ENCODE peak calls at places on chromosomes 1 and 21, in five cellular contexts. One of them, this sample, is unnamed.

GRCh38 chr1:17439250-17440073 is at the start of gene RCC2:
- DNase-seq in A549: peak
- DNase-seq in K562: peak
- DNase-seq in H1: no peak
- DNase-seq in HepG2: peak
- DNase-seq in this sample: peak

GRCh38 chr21:14712121-14712520 is 166.0 kb upstream of the SAMSN1 start:
- DNase-seq in A549: no peak
- DNase-seq in K562: no peak
- DNase-seq in H1: no peak
- DNase-seq in HepG2: no peak
- DNase-seq in this sample: peak

GRCh38 chr1:41650176-41650519 is 165.7 kb upstream of the EDN2 start:
- DNase-seq in A549: no peak
- DNase-seq in K562: no peak
- DNase-seq in H1: no peak
- DNase-seq in HepG2: no peak
- DNase-seq in this sample: no peak

GRCh38 chr1:30765610-30766434 is 8.2 kb upstream of the LAPTM5 start:
- DNase-seq in A549: no peak
- DNase-seq in K562: peak
- DNase-seq in H1: no peak
- DNase-seq in HepG2: no peak
- DNase-seq in this sample: no peak

GRCh38 chr1:200883118-200883517 is 10.3 kb downstream of the GPR25 start:
- DNase-seq in A549: no peak
- DNase-seq in K562: no peak
- DNase-seq in H1: no peak
- DNase-seq in HepG2: no peak
- DNase-seq in this sample: no peak

GRCh38 chr21:42375141-42375905 is 9.0 kb upstream of the TFF1 start:
- DNase-seq in A549: no peak
- DNase-seq in K562: no peak
- DNase-seq in H1: no peak
- DNase-seq in HepG2: no peak
- DNase-seq in this sample: no peak

GRCh38 chr1:54887665-54888071 is 673 bp upstream of the DHCR24 start:
- DNase-seq in A549: no peak
- DNase-seq in K562: no peak
- DNase-seq in H1: no peak
- DNase-seq in HepG2: no peak
- DNase-seq in this sample: no peak

GRCh38 chr1:210448293-210448892 is 119.7 kb downstream of the HHAT start:
- DNase-seq in A549: peak
- DNase-seq in K562: peak
- DNase-seq in H1: no peak
- DNase-seq in HepG2: peak
- DNase-seq in this sample: peak

GRCh38 chr1:97820470-97821188 is 100.2 kb downstream of the DPYD start:
- DNase-seq in A549: no peak
- DNase-seq in K562: no peak
- DNase-seq in H1: no peak
- DNase-seq in HepG2: peak
- DNase-seq in this sample: peak

GRCh38 chr1:16014509-16015482 is 3.0 kb downstream of the HSPB7 start:
- DNase-seq in A549: no peak
- DNase-seq in K562: peak
- DNase-seq in H1: no peak
- DNase-seq in HepG2: no peak
- DNase-seq in this sample: no peak

GRCh38 chr1:198969981-198970380 is 331.1 kb downstream of the PTPRC start:
- DNase-seq in A549: no peak
- DNase-seq in K562: no peak
- DNase-seq in H1: no peak
- DNase-seq in HepG2: no peak
- DNase-seq in this sample: no peak

GRCh38 chr1:181131255-181131901 is 42.9 kb downstream of the IER5 start:
- DNase-seq in A549: no peak
- DNase-seq in K562: no peak
- DNase-seq in H1: no peak
- DNase-seq in HepG2: no peak
- DNase-seq in this sample: no peak

GRCh38 chr1:214520544-214521165 is 30.7 kb downstream of the PTPN14 start:
- DNase-seq in A549: no peak
- DNase-seq in K562: no peak
- DNase-seq in H1: no peak
- DNase-seq in HepG2: no peak
- DNase-seq in this sample: no peak

GRCh38 chr1:214524824-214525223 is 26.6 kb downstream of the PTPN14 start:
- DNase-seq in A549: no peak
- DNase-seq in K562: no peak
- DNase-seq in H1: no peak
- DNase-seq in HepG2: no peak
- DNase-seq in this sample: no peak

GRCh38 chr1:214523124-214523824 is 28.1 kb downstream of the PTPN14 start:
- DNase-seq in A549: no peak
- DNase-seq in K562: no peak
- DNase-seq in H1: no peak
- DNase-seq in HepG2: peak
- DNase-seq in this sample: no peak

DNA sequence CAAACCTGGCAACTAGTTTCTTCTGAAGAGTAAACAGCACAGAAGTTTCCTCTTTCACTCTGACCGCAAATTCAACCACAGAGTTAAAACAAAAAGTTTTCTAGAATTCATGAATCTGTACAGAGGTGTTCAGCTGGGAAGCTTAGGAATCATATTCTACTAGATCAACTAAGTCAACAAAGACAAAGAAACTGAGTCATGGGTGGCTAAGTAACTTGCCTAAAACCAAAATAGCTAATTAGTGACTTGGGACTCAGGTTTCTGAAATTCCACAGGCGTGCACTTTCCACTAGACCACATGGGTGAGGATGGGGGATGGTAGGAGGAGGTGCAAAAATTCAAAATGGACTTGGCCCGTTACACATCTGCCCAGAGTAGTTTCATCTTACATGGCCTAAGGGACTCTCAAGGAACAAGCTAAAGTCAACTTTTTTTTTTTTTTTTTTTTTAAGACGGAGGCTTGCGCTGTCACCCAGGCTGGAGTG is 25.8 kb downstream of the PTPN14 start:
- DNase-seq in A549: no peak
- DNase-seq in K562: no peak
- DNase-seq in H1: no peak
- DNase-seq in HepG2: no peak
- DNase-seq in this sample: no peak
- H3K4me2 ChIP-seq in A549: peak
- H3K4me2 ChIP-seq in K562: no peak
- H3K4me2 ChIP-seq in H1: no peak
- H3K4me2 ChIP-seq in HepG2: no peak
- H3K4me2 ChIP-seq in this sample: no peak

DNA sequence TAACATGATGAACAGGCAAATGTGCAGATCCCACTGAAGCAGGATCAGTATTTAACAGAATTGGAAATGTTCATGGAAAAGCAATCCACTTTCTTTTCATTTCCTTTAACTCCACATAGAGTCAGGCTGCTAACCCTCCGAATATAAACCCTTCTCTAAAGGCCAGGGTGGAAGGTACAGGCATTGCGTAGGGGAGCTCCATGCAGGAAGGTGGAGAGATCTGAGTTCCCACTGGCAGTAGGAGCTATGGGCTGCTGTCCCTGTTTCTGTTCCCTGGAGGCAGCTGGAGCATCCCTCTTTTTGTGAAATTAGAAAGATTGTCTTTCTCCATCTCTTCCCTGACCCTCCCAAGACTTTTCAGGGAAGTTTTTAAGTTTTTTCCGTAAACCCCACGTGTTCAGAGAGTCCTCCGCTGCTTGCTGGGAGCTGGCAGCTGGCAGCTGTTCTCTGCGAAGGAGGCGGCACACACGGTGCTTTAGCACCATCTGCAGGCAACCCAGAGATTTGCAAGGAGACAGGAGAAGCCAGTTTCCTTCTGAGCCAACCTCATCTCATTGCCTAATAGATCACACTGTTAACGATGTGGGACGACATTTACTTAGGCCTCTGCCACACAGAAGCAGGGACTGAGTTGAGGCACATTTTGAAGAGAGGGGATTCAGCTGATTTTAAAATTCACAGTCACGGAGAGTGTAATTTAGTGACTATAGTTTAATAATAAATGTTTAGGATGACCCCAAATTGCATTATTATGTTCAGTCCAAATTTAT is 55.4 kb upstream of the HOOK1 start:
- DNase-seq in A549: peak
- DNase-seq in K562: peak
- DNase-seq in H1: peak
- DNase-seq in HepG2: peak
- DNase-seq in this sample: peak
- TF ChIP-seq POLR2A in A549: no peak
- TF ChIP-seq POLR2A in K562: no peak
- TF ChIP-seq POLR2A in H1: no peak
- TF ChIP-seq POLR2A in HepG2: no peak
- TF ChIP-seq POLR2A in this sample: no peak

DNA sequence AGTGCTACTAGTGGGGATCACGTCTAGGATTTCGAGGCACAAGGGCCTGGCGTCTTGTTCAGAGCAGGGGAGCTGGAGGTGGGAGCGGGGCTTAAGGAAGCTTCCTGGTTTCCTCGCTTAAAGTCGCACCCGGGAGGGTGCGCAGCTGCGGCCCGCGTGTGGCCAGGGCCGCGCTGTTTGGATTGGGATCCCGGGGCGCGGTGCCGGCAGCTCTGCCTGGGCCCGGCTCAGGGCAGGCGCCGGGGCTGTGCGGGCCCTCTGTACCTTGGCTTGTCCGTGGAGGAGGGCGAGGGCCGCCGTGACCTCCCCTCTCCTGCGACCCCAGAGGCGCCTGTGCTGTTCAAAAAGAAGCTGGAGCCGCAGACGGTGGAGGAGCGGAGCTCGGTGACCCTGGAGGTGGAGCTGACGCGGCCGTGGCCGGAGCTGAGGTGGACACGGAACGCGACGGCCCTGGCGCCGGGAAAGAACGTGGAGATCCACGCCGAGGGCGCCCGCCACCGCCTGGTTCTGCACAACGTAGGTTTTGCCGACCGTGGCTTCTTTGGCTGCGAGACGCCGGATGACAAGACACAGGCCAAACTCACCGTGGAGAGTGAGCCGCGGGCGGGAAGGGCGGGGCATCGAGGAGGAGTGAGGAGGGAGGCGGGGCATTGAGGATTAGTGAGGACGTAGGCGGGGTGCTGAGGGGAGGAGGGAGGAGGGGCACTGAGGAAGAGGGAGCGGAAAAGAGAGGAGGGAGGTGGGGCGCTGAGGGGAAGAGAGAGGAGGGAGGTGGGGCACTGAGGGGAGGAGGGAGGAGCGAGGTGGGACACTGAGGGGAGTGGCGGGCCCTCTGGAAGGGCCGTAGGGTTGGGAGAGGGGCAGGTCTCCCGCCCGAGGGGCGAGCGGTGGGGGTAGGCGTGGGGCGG is 67.8 kb downstream of the OBSCN start:
- DNase-seq in A549: no peak
- DNase-seq in K562: peak
- DNase-seq in H1: peak
- DNase-seq in HepG2: no peak
- DNase-seq in this sample: peak
- TF ChIP-seq JUN in A549: no peak
- TF ChIP-seq JUN in K562: no peak
- TF ChIP-seq JUN in H1: no peak
- TF ChIP-seq JUN in HepG2: no peak
- TF ChIP-seq JUN in this sample: no peak

DNA sequence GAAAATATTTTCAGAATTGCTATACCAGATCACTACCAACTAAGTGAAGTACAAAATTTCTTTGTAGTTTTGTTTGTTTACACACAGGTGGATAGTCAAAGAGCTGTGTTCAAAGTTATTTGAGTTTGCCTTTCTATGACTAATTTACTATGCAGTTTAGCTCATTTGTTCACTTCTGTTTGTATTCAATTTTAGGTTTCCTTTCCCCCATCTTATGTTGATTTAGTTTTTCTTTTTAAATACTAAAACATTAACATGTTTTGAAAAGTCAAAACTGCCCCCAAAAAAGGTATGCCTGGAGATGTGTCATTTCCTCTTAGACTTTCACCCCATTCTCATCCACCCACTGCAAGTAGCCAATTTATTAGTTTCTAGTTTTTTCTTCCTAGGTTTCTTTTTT is 18.7 kb upstream of the RIPPLY3 start:
- DNase-seq in A549: no peak
- DNase-seq in K562: no peak
- DNase-seq in H1: no peak
- DNase-seq in HepG2: peak
- DNase-seq in this sample: no peak
- H3K4me2 ChIP-seq in A549: peak
- H3K4me2 ChIP-seq in K562: no peak
- H3K4me2 ChIP-seq in H1: no peak
- H3K4me2 ChIP-seq in HepG2: peak
- H3K4me2 ChIP-seq in this sample: no peak

GRCh38 chr1:33346921-33347649 is 26.2 kb upstream of the A3GALT2 start:
- DNase-seq in A549: peak
- DNase-seq in K562: no peak
- DNase-seq in H1: no peak
- DNase-seq in HepG2: peak
- DNase-seq in this sample: peak
- TF ChIP-seq POLR2A in A549: no peak
- TF ChIP-seq POLR2A in K562: peak
- TF ChIP-seq POLR2A in H1: no peak
- TF ChIP-seq POLR2A in HepG2: peak
- TF ChIP-seq POLR2A in this sample: no peak

GRCh38 chr1:145947551-145947950 is 10.3 kb downstream of the LIX1L start:
- DNase-seq in A549: no peak
- DNase-seq in K562: no peak
- DNase-seq in H1: no peak
- DNase-seq in HepG2: no peak
- DNase-seq in this sample: no peak

GRCh38 chr1:145942891-145943290 is 14.9 kb downstream of the LIX1L start:
- DNase-seq in A549: no peak
- DNase-seq in K562: no peak
- DNase-seq in H1: no peak
- DNase-seq in HepG2: no peak
- DNase-seq in this sample: no peak

GRCh38 chr1:145946477-145946986 is 11.3 kb downstream of the LIX1L start:
- DNase-seq in A549: no peak
- DNase-seq in K562: no peak
- DNase-seq in H1: no peak
- DNase-seq in HepG2: no peak
- DNase-seq in this sample: no peak

GRCh38 chr1:145944532-145944931 is 13.3 kb downstream of the LIX1L start:
- DNase-seq in A549: no peak
- DNase-seq in K562: no peak
- DNase-seq in H1: no peak
- DNase-seq in HepG2: no peak
- DNase-seq in this sample: no peak

DNA sequence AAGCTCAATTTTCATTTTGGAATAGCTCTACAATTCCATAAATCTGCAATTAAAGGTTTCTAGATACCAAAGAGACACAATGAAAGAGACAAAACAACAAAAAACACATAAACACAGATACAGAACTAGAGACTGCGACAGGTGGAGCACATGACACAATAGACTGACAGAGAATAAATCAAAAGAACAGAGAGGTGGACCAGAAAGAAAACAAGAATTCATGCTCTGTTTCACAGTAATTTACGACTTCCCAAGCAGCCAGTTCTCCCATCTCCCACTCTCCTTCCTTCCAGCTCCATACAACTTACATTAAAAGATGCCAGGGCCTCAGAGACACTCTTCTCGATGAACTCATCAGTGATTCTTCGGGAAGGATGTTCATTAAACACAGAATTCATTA is 15.1 kb upstream of the RBM8A start:
- DNase-seq in A549: no peak
- DNase-seq in K562: no peak
- DNase-seq in H1: no peak
- DNase-seq in HepG2: no peak
- DNase-seq in this sample: no peak
- TF ChIP-seq JUN in A549: no peak
- TF ChIP-seq JUN in K562: no peak
- TF ChIP-seq JUN in H1: no peak
- TF ChIP-seq JUN in HepG2: no peak
- TF ChIP-seq JUN in this sample: no peak

This sample was measured in endothelial cell of umbilical vein.